ENCODE peak calls at places on chromosome 16, in seven cellular contexts. One of them, this sample, is unnamed.
A peak's percentile ranks its signal among the peaks of the same experiment; 100 is the strongest.

GRCh38 chr16:17777461-17777863 is 306.7 kb upstream of the XYLT1 start:
- DNase-seq in amniotic stem cell: no peak
- DNase-seq in osteocyte: no peak
- DNase-seq in prostate gland: no peak
- DNase-seq in RCC 7860: no peak
- DNase-seq in H54: no peak
- DNase-seq in A172: no peak
- DNase-seq in this sample: peak; percentile 22

GRCh38 chr16:12158428-12158827 is 181.9 kb downstream of the SNX29 start:
- DNase-seq in amniotic stem cell: peak; percentile 54
- DNase-seq in osteocyte: no peak
- DNase-seq in prostate gland: no peak
- DNase-seq in RCC 7860: peak; percentile 61
- DNase-seq in H54: peak; percentile 51
- DNase-seq in A172: peak; percentile 69
- DNase-seq in this sample: peak; percentile 33

GRCh38 chr16:20768121-20768520 is 4.3 kb downstream of the ACSM3 start:
- DNase-seq in amniotic stem cell: no peak
- DNase-seq in osteocyte: no peak
- DNase-seq in prostate gland: no peak
- DNase-seq in RCC 7860: peak; percentile 48
- DNase-seq in H54: no peak
- DNase-seq in A172: no peak
- DNase-seq in this sample: no peak

GRCh38 chr16:4694664-4695451 is 1.5 kb downstream of the NUDT16L1 start:
- DNase-seq in amniotic stem cell: no peak
- DNase-seq in osteocyte: no peak
- DNase-seq in prostate gland: no peak
- DNase-seq in RCC 7860: no peak
- DNase-seq in H54: no peak
- DNase-seq in A172: no peak
- DNase-seq in this sample: no peak

GRCh38 chr16:70253291-70254094 is 1.8 kb upstream of the EXOSC6 start:
- DNase-seq in amniotic stem cell: no peak
- DNase-seq in osteocyte: peak; percentile 85
- DNase-seq in prostate gland: no peak
- DNase-seq in RCC 7860: peak; percentile 14
- DNase-seq in H54: peak; percentile 40
- DNase-seq in A172: peak; percentile 36
- DNase-seq in this sample: no peak

GRCh38 chr16:75701361-75701760 is at the start of gene DUXB:
- DNase-seq in amniotic stem cell: no peak
- DNase-seq in osteocyte: no peak
- DNase-seq in prostate gland: no peak
- DNase-seq in RCC 7860: no peak
- DNase-seq in H54: no peak
- DNase-seq in A172: no peak
- DNase-seq in this sample: no peak

GRCh38 chr16:165539-166374 is at the start of gene HBM:
- DNase-seq in amniotic stem cell: no peak
- DNase-seq in osteocyte: no peak
- DNase-seq in prostate gland: no peak
- DNase-seq in RCC 7860: no peak
- DNase-seq in H54: no peak
- DNase-seq in A172: no peak
- DNase-seq in this sample: no peak

GRCh38 chr16:56609463-56609921 is 1.1 kb downstream of the MT2A start:
- DNase-seq in amniotic stem cell: peak; percentile 47
- DNase-seq in osteocyte: no peak
- DNase-seq in prostate gland: peak; percentile 72
- DNase-seq in RCC 7860: peak; percentile 77
- DNase-seq in H54: no peak
- DNase-seq in A172: peak; percentile 82
- DNase-seq in this sample: peak; percentile 91

GRCh38 chr16:83951544-83951943 is 1.5 kb upstream of the OSGIN1 start:
- DNase-seq in amniotic stem cell: no peak
- DNase-seq in osteocyte: no peak
- DNase-seq in prostate gland: no peak
- DNase-seq in RCC 7860: no peak
- DNase-seq in H54: no peak
- DNase-seq in A172: no peak
- DNase-seq in this sample: no peak

GRCh38 chr16:52581530-52581929 is 34.6 kb upstream of the TOX3 start:
- DNase-seq in amniotic stem cell: no peak
- DNase-seq in osteocyte: no peak
- DNase-seq in prostate gland: no peak
- DNase-seq in RCC 7860: no peak
- DNase-seq in H54: no peak
- DNase-seq in A172: no peak
- DNase-seq in this sample: no peak

GRCh38 chr16:15492091-15492740 is 57.8 kb downstream of the BMERB1 start:
- DNase-seq in amniotic stem cell: no peak
- DNase-seq in osteocyte: no peak
- DNase-seq in prostate gland: no peak
- DNase-seq in RCC 7860: no peak
- DNase-seq in H54: no peak
- DNase-seq in A172: no peak
- DNase-seq in this sample: no peak

GRCh38 chr16:1707193-1707790 is 1.3 kb downstream of the MAPK8IP3 start:
- DNase-seq in amniotic stem cell: no peak
- DNase-seq in osteocyte: no peak
- DNase-seq in prostate gland: no peak
- DNase-seq in RCC 7860: no peak
- DNase-seq in H54: no peak
- DNase-seq in A172: no peak
- DNase-seq in this sample: no peak

GRCh38 chr16:2148714-2149629 is 547 bp downstream of the RAB26 start:
- DNase-seq in amniotic stem cell: no peak
- DNase-seq in osteocyte: no peak
- DNase-seq in prostate gland: no peak
- DNase-seq in RCC 7860: peak; percentile 4
- DNase-seq in H54: peak; percentile 67
- DNase-seq in A172: no peak
- DNase-seq in this sample: no peak